ENCODE peak calls at places on chromosome 13, in six cellular contexts. D is choroid plexus epithelial cell, Y is mesothelial cell of epicardium, N is heart right ventricle, U is neural progenitor cell, A is RWPE1. K is an unnamed sample.

GRCh38 chr13:91609353-91609752 is 210.9 kb downstream of the GPC5 start:
- DNase-seq in Y (no peak), A (no peak), D (peak), U (no peak), N (no peak), K (no peak)

GRCh38 chr13:34416833-34417425 is 525.1 kb upstream of the NBEA start:
- DNase-seq in N (peak), Y (no peak), A (no peak), U (no peak), D (peak), K (no peak)

GRCh38 chr13:29182216-29182615 is 362.1 kb downstream of the MTUS2 start:
- DNase-seq in N (no peak), A (no peak), U (no peak), D (no peak), Y (no peak), K (no peak)

GRCh38 chr13:98632971-98633370 is 56.1 kb upstream of the STK24 start:
- DNase-seq in N (no peak), A (no peak), Y (no peak), D (peak), U (no peak), K (no peak)

GRCh38 chr13:99085139-99085845 is 107.4 kb upstream of the DOCK9 start:
- DNase-seq in N (peak), D (no peak), A (peak), U (peak), Y (no peak), K (no peak)

GRCh38 chr13:59700281-59700680 is 463.4 kb downstream of the DIAPH3 start:
- DNase-seq in D (peak), Y (no peak), N (no peak), A (no peak), U (no peak), K (no peak)

GRCh38 chr13:79604752-79605151 is 123.8 kb downstream of the NDFIP2 start:
- DNase-seq in A (peak), N (no peak), Y (no peak), U (no peak), D (peak), K (no peak)

GRCh38 chr13:113852536-113853517 is 11.0 kb downstream of the GAS6 start:
- DNase-seq in D (no peak), N (peak), Y (peak), A (no peak), U (no peak), K (peak)

GRCh38 chr13:30832845-30833332 is 73.2 kb upstream of the MEDAG start:
- DNase-seq in N (no peak), D (peak), U (peak), A (peak), Y (peak), K (no peak)

GRCh38 chr13:23755040-23755439 is 134.2 kb downstream of the MIPEP start:
- DNase-seq in U (no peak), D (no peak), Y (no peak), N (no peak), A (no peak), K (no peak)

GRCh38 chr13:32427852-32428580 is at the start of gene N4BP2L1:
- DNase-seq in N (peak), U (peak), Y (peak), A (no peak), D (peak), K (peak)

GRCh38 chr13:112172017-112172416 is 105.1 kb downstream of the SOX1 start:
- DNase-seq in Y (no peak), U (no peak), A (no peak), N (no peak), D (no peak), K (no peak)

GRCh38 chr13:99959538-99960230 is 11.9 kb downstream of the ZIC5 start:
- DNase-seq in Y (no peak), A (no peak), D (peak), U (peak), N (no peak), K (no peak)

GRCh38 chr13:111411186-111411858 is 90.9 kb downstream of the TEX29 start:
- DNase-seq in D (no peak), U (peak), Y (no peak), A (no peak), N (no peak), K (no peak)

GRCh38 chr13:62246581-62246980 is 830.9 kb upstream of the PCDH20 start:
- DNase-seq in U (no peak), A (no peak), D (no peak), N (no peak), Y (no peak), K (no peak)

GRCh38 chr13:79686441-79686840 is 205.5 kb downstream of the NDFIP2 start:
- DNase-seq in U (no peak), D (no peak), A (no peak), N (no peak), Y (no peak), K (no peak)

GRCh38 chr13:23899555-23899954 is 2.3 kb upstream of the C1QTNF9B start:
- DNase-seq in U (peak), N (peak), A (peak), Y (no peak), D (peak), K (no peak)

GRCh38 chr13:98571955-98572662 is 4.8 kb downstream of the STK24 start:
- DNase-seq in D (peak), N (no peak), U (no peak), A (no peak), Y (no peak), K (no peak)

GRCh38 chr13:94674609-94675348 is 37.6 kb downstream of the SOX21 start:
- DNase-seq in N (peak), Y (peak), D (peak), A (peak), U (peak), K (no peak)

GRCh38 chr13:83449666-83450395 is 432.4 kb downstream of the SLITRK1 start:
- DNase-seq in D (peak), Y (no peak), U (peak), A (peak), N (no peak), K (no peak)

GRCh38 chr13:74168263-74168675 is 34.1 kb upstream of the KLF12 start:
- DNase-seq in Y (no peak), D (no peak), U (no peak), N (no peak), A (no peak), K (no peak)

GRCh38 chr13:78598933-78599332 is 4.4 kb downstream of the POU4F1 start:
- DNase-seq in D (no peak), N (no peak), Y (no peak), A (no peak), U (no peak), K (no peak)

GRCh38 chr13:60572003-60572792 is 175.2 kb downstream of the TDRD3 start:
- DNase-seq in A (peak), D (peak), N (no peak), U (peak), Y (no peak), K (no peak)

GRCh38 chr13:77358001-77358400 is 31.1 kb upstream of the MYCBP2 start:
- DNase-seq in U (no peak), D (no peak), N (no peak), Y (no peak), A (no peak), K (no peak)

GRCh38 chr13:110108348-110109139 is 198.4 kb downstream of the COL4A1 start:
- DNase-seq in D (peak), U (peak), Y (peak), A (peak), N (peak), K (no peak)
- TF ChIP-seq CTCF in D (peak), U (peak), Y (no peak), A (peak), N (peak), K (no peak)

GRCh38 chr13:102198418-102199322 is 203.2 kb downstream of the FGF14 start:
- DNase-seq in N (no peak), A (peak), U (no peak), Y (no peak), D (peak), K (no peak)

GRCh38 chr13:102195566-102196462 is 206.0 kb downstream of the FGF14 start:
- DNase-seq in N (no peak), Y (no peak), U (no peak), A (no peak), D (peak), K (no peak)

GRCh38 chr13:102191951-102192461 is 209.8 kb downstream of the FGF14 start:
- DNase-seq in U (peak), D (peak), Y (no peak), N (no peak), A (peak), K (no peak)

DNA sequence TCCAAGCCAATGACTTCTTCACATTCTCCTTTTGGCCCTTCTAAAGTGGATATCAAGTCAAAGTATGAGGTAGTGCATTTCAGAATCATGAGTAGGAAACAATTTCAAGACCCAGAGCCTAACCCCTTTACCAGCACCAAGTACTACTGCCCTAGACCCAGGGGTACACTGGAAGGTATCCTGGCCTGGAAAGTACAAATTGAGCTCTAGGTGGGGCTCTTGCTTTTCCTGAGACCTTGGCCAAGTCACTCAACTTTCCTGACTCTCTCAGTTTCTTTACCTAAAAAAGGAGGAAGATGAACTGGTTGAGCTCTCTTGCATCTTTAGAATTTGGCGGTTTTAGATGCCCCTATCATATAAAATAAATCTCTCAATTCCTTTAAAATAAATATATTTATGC is 204.7 kb downstream of the FGF14 start:
- DNase-seq in Y (no peak), D (peak), A (no peak), U (peak), N (no peak), K (no peak)
- TF ChIP-seq CTCF in Y (no peak), D (peak), A (no peak), U (peak), N (no peak), K (no peak)

DNA sequence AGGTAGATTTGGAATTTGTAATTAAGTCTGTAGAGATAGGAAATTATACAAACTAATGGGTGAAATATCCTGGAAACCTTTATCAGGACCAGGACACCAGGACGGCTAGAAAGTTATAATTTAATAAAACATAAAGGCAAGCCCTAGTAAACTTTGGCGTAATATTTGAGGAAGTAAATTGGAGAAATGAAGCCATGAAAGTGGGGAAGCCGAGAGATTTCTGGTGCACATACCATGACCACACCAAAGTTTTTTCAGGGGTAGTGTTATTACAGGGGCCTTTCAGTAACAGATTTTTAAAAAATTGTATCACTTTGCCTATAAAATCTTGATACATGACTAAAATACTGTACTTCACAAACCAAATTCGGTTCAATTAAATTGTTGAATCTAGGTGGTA is 54.7 kb upstream of the URAD start:
- DNase-seq in Y (no peak), N (no peak), A (no peak), D (no peak), U (no peak), K (no peak)
- TF ChIP-seq CTCF in Y (no peak), N (no peak), A (no peak), D (no peak), U (no peak), K (no peak)

GRCh38 chr13:64997438-64997837 is 2232.7 kb downstream of the PCDH9 start:
- DNase-seq in U (no peak), A (no peak), Y (no peak), N (no peak), D (no peak), K (no peak)
- TF ChIP-seq CTCF in U (peak), A (no peak), Y (peak), N (no peak), D (no peak), K (no peak)

DNA sequence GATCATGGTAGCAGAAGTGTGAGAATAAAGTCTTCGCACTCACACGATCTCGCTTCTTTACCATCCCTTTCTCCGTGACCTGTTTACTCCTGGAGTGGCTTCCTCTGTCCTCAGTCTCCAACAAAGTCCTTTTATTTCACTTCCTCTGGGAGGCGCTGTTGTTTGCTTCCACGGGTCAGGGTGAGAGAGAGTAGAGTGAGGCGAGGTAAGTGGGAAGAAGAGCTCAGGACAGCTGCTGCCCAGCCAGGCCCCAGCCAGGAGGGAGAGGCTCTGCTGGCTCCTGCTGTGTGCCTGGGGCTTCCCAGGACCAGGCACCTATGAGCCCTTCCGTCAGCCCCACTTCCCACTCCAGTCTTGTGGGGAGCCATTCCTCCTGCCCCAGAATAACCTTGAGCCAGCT is 242.1 kb downstream of the FGF9 start:
- DNase-seq in U (peak), Y (no peak), A (no peak), D (no peak), N (no peak), K (no peak)
- TF ChIP-seq CTCF in U (peak), Y (no peak), A (no peak), D (no peak), N (no peak), K (no peak)